ENCODE peak calls at places on chromosomes 6 and 20, in nine cellular contexts. One of them, this sample, is unnamed.

GRCh38 chr6:133017581-133017980 is 203.2 kb downstream of the RPS12 start:
- DNase-seq in adrenal gland: no peak
- DNase-seq in vagina: no peak
- DNase-seq in thyroid gland: no peak
- DNase-seq in H1: no peak
- DNase-seq in IMR-90: peak; percentile 78
- DNase-seq in body of pancreas: no peak
- DNase-seq in prostate gland: no peak
- DNase-seq in ovary: no peak
- DNase-seq in this sample: no peak

GRCh38 chr6:11585426-11586016 is 48.0 kb downstream of the TMEM170B start:
- DNase-seq in adrenal gland: no peak
- DNase-seq in vagina: no peak
- DNase-seq in thyroid gland: no peak
- DNase-seq in H1: no peak
- DNase-seq in IMR-90: peak; percentile 79
- DNase-seq in body of pancreas: no peak
- DNase-seq in prostate gland: no peak
- DNase-seq in ovary: no peak
- DNase-seq in this sample: no peak

GRCh38 chr20:24950836-24951525 is 1.9 kb downstream of the CST7 start:
- DNase-seq in adrenal gland: peak; percentile 45
- DNase-seq in vagina: no peak
- DNase-seq in thyroid gland: no peak
- DNase-seq in H1: peak; percentile 43
- DNase-seq in IMR-90: no peak
- DNase-seq in body of pancreas: no peak
- DNase-seq in prostate gland: no peak
- DNase-seq in ovary: no peak
- DNase-seq in this sample: no peak

GRCh38 chr6:125793280-125793679 is 2.5 kb downstream of the NCOA7 start:
- DNase-seq in adrenal gland: peak; percentile 82
- DNase-seq in vagina: no peak
- DNase-seq in thyroid gland: no peak
- DNase-seq in H1: no peak
- DNase-seq in IMR-90: no peak
- DNase-seq in body of pancreas: no peak
- DNase-seq in prostate gland: no peak
- DNase-seq in ovary: no peak
- DNase-seq in this sample: no peak

GRCh38 chr6:138769102-138769676 is 4.4 kb upstream of the CCDC28A start:
- DNase-seq in adrenal gland: no peak
- DNase-seq in vagina: no peak
- DNase-seq in thyroid gland: no peak
- DNase-seq in H1: no peak
- DNase-seq in IMR-90: no peak
- DNase-seq in body of pancreas: no peak
- DNase-seq in prostate gland: no peak
- DNase-seq in ovary: no peak
- DNase-seq in this sample: no peak

GRCh38 chr6:132132911-132133639 is 181.9 kb upstream of the CCN2 start:
- DNase-seq in adrenal gland: no peak
- DNase-seq in vagina: no peak
- DNase-seq in thyroid gland: no peak
- DNase-seq in H1: no peak
- DNase-seq in IMR-90: peak; percentile 85
- DNase-seq in body of pancreas: no peak
- DNase-seq in prostate gland: no peak
- DNase-seq in ovary: no peak
- DNase-seq in this sample: no peak

GRCh38 chr6:128500017-128500416 is 20.4 kb downstream of the PTPRK start:
- DNase-seq in adrenal gland: no peak
- DNase-seq in vagina: no peak
- DNase-seq in thyroid gland: no peak
- DNase-seq in H1: no peak
- DNase-seq in IMR-90: peak; percentile 24
- DNase-seq in body of pancreas: no peak
- DNase-seq in prostate gland: no peak
- DNase-seq in ovary: no peak
- DNase-seq in this sample: no peak

GRCh38 chr6:3324262-3324942 is 65.7 kb downstream of the PSMG4 start:
- DNase-seq in adrenal gland: peak; percentile 80
- DNase-seq in vagina: no peak
- DNase-seq in thyroid gland: no peak
- DNase-seq in H1: no peak
- DNase-seq in IMR-90: peak; percentile 97
- DNase-seq in body of pancreas: no peak
- DNase-seq in prostate gland: no peak
- DNase-seq in ovary: no peak
- DNase-seq in this sample: no peak

GRCh38 chr6:181049-181654 is 111.1 kb upstream of the DUSP22 start:
- DNase-seq in adrenal gland: peak; percentile 3
- DNase-seq in vagina: no peak
- DNase-seq in thyroid gland: peak; percentile 60
- DNase-seq in H1: no peak
- DNase-seq in IMR-90: no peak
- DNase-seq in body of pancreas: no peak
- DNase-seq in prostate gland: no peak
- DNase-seq in ovary: no peak
- DNase-seq in this sample: no peak

GRCh38 chr6:81806793-81807565 is 54.5 kb upstream of the TENT5A start:
- DNase-seq in adrenal gland: no peak
- DNase-seq in vagina: no peak
- DNase-seq in thyroid gland: peak; percentile 12
- DNase-seq in H1: no peak
- DNase-seq in IMR-90: no peak
- DNase-seq in body of pancreas: no peak
- DNase-seq in prostate gland: no peak
- DNase-seq in ovary: no peak
- DNase-seq in this sample: no peak

GRCh38 chr20:8389381-8390368 is 257.6 kb downstream of the PLCB1 start:
- DNase-seq in adrenal gland: no peak
- DNase-seq in vagina: no peak
- DNase-seq in thyroid gland: peak; percentile 14
- DNase-seq in H1: no peak
- DNase-seq in IMR-90: peak; percentile 59
- DNase-seq in body of pancreas: peak; percentile 18
- DNase-seq in prostate gland: no peak
- DNase-seq in ovary: no peak
- DNase-seq in this sample: no peak

GRCh38 chr6:56595490-56596122 is 47.1 kb downstream of the DST start:
- DNase-seq in adrenal gland: no peak
- DNase-seq in vagina: no peak
- DNase-seq in thyroid gland: peak; percentile 35
- DNase-seq in H1: peak; percentile 52
- DNase-seq in IMR-90: peak; percentile 30
- DNase-seq in body of pancreas: peak; percentile 53
- DNase-seq in prostate gland: peak; percentile 30
- DNase-seq in ovary: peak; percentile 49
- DNase-seq in this sample: no peak

GRCh38 chr6:8014947-8015346 is 49.2 kb downstream of the BLOC1S5 start:
- DNase-seq in adrenal gland: no peak
- DNase-seq in vagina: no peak
- DNase-seq in thyroid gland: no peak
- DNase-seq in H1: no peak
- DNase-seq in IMR-90: peak; percentile 31
- DNase-seq in body of pancreas: no peak
- DNase-seq in prostate gland: no peak
- DNase-seq in ovary: no peak
- DNase-seq in this sample: no peak

GRCh38 chr6:8020083-8020482 is 44.1 kb downstream of the BLOC1S5 start:
- DNase-seq in adrenal gland: no peak
- DNase-seq in vagina: no peak
- DNase-seq in thyroid gland: no peak
- DNase-seq in H1: no peak
- DNase-seq in IMR-90: no peak
- DNase-seq in body of pancreas: no peak
- DNase-seq in prostate gland: no peak
- DNase-seq in ovary: no peak
- DNase-seq in this sample: no peak

GRCh38 chr6:8013763-8014162 is 50.4 kb downstream of the BLOC1S5 start:
- DNase-seq in adrenal gland: no peak
- DNase-seq in vagina: no peak
- DNase-seq in thyroid gland: no peak
- DNase-seq in H1: no peak
- DNase-seq in IMR-90: no peak
- DNase-seq in body of pancreas: no peak
- DNase-seq in prostate gland: no peak
- DNase-seq in ovary: no peak
- DNase-seq in this sample: no peak

GRCh38 chr6:8017276-8017701 is 46.9 kb downstream of the BLOC1S5 start:
- DNase-seq in adrenal gland: no peak
- DNase-seq in vagina: no peak
- DNase-seq in thyroid gland: peak; percentile 50
- DNase-seq in H1: no peak
- DNase-seq in IMR-90: no peak
- DNase-seq in body of pancreas: no peak
- DNase-seq in prostate gland: no peak
- DNase-seq in ovary: no peak
- DNase-seq in this sample: no peak

GRCh38 chr6:8017705-8018104 is 46.5 kb downstream of the BLOC1S5 start:
- DNase-seq in adrenal gland: no peak
- DNase-seq in vagina: no peak
- DNase-seq in thyroid gland: no peak
- DNase-seq in H1: no peak
- DNase-seq in IMR-90: no peak
- DNase-seq in body of pancreas: no peak
- DNase-seq in prostate gland: no peak
- DNase-seq in ovary: no peak
- DNase-seq in this sample: no peak
- TF ChIP-seq POLR2A in adrenal gland: no peak
- TF ChIP-seq POLR2A in vagina: no peak
- TF ChIP-seq POLR2A in thyroid gland: no peak
- TF ChIP-seq POLR2A in H1: no peak
- TF ChIP-seq POLR2A in IMR-90: no peak
- TF ChIP-seq POLR2A in body of pancreas: no peak
- TF ChIP-seq POLR2A in prostate gland: no peak
- TF ChIP-seq POLR2A in ovary: no peak
- TF ChIP-seq POLR2A in this sample: no peak

DNA sequence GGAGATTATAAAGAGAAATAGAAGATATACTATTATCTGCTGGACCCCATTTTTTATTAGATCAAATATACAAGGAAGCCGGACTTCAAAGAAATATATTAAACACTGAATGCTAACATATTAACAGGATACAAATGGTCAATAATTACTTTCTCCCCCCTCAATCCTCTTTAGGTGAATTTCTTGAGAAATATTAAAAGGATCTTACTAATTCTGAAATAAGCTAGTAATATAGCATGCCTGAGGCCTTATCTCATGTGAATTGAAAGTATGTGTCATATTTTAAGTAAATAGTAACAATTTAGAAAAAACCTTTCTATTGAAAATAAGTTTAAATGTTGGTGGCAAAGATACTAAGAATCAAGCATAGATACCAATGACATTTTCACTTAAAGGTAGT is 954.7 kb upstream of the MAN1A1 start:
- DNase-seq in adrenal gland: no peak
- DNase-seq in vagina: no peak
- DNase-seq in thyroid gland: no peak
- DNase-seq in H1: no peak
- DNase-seq in IMR-90: no peak
- DNase-seq in body of pancreas: no peak
- DNase-seq in prostate gland: no peak
- DNase-seq in ovary: no peak
- DNase-seq in this sample: no peak
- TF ChIP-seq CTCF in adrenal gland: no peak
- TF ChIP-seq CTCF in vagina: no peak
- TF ChIP-seq CTCF in thyroid gland: no peak
- TF ChIP-seq CTCF in H1: no peak
- TF ChIP-seq CTCF in IMR-90: no peak
- TF ChIP-seq CTCF in body of pancreas: no peak
- TF ChIP-seq CTCF in prostate gland: no peak
- TF ChIP-seq CTCF in ovary: no peak
- TF ChIP-seq CTCF in this sample: no peak

DNA sequence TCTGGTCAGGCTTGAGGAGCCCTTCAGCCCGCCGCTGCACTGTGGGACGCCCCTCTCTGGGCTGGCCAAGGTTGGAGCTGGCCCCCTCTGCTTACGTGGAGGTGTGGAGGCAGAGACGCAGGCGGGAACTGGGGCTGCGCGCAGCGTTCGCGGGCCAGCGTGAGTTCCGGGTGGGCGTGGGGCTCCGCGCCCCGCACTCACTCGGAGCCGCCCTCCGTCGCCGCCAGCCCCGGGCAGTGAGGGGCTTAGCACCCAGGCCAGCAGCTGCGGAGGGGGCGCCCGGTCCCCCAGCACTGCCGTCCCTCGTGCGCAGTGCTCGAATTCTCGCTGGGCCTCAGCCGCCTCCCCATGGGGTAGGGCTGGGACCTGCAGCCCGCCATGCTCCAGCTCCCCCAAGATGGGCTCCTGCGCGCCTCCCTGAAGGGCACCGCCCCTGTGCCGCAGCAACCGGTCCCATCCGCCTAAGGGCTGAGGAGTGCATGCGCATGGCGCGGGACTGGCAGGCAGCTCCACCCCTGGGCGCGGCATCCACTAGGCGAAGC is 695.9 kb downstream of the EPHA7 start:
- DNase-seq in adrenal gland: no peak
- DNase-seq in vagina: no peak
- DNase-seq in thyroid gland: no peak
- DNase-seq in H1: no peak
- DNase-seq in IMR-90: no peak
- DNase-seq in body of pancreas: no peak
- DNase-seq in prostate gland: no peak
- DNase-seq in ovary: no peak
- DNase-seq in this sample: no peak
- H3K4me3 ChIP-seq in adrenal gland: no peak overlapping the region
- H3K4me3 ChIP-seq in vagina: no peak overlapping the region
- H3K4me3 ChIP-seq in thyroid gland: no peak overlapping the region
- H3K4me3 ChIP-seq in H1: peak overlapping the region; percentile 12
- H3K4me3 ChIP-seq in IMR-90: no peak overlapping the region
- H3K4me3 ChIP-seq in body of pancreas: no peak overlapping the region
- H3K4me3 ChIP-seq in prostate gland: no peak overlapping the region
- H3K4me3 ChIP-seq in ovary: no peak overlapping the region
- H3K4me3 ChIP-seq in this sample: no peak overlapping the region

GRCh38 chr20:63697868-63698545 is 1.6 kb downstream of the TNFRSF6B start:
- DNase-seq in adrenal gland: no peak
- DNase-seq in vagina: no peak
- DNase-seq in thyroid gland: no peak
- DNase-seq in H1: peak; percentile 51
- DNase-seq in IMR-90: no peak
- DNase-seq in body of pancreas: peak; percentile 5
- DNase-seq in prostate gland: no peak
- DNase-seq in ovary: peak; percentile 18
- DNase-seq in this sample: no peak
- TF ChIP-seq POLR2A in adrenal gland: no peak
- TF ChIP-seq POLR2A in vagina: no peak
- TF ChIP-seq POLR2A in thyroid gland: no peak
- TF ChIP-seq POLR2A in H1: no peak
- TF ChIP-seq POLR2A in IMR-90: no peak
- TF ChIP-seq POLR2A in body of pancreas: no peak
- TF ChIP-seq POLR2A in prostate gland: no peak
- TF ChIP-seq POLR2A in ovary: no peak
- TF ChIP-seq POLR2A in this sample: no peak

This sample was measured in esophagus squamous epithelium.